ENCODE peak calls at places on chromosomes 13 and 19, in five cellular contexts. S is left colon, W is hypothalamus, T is thoracic aorta, H is T-helper 9 cell. G is an unnamed sample.

GRCh38 chr13:77535448-77535847 is at the start of gene SCEL:
- DNase-seq in T (no peak), S (no peak), W (no peak), H (no peak), G (peak; percentile 27)

GRCh38 chr19:41702208-41702651 is 6.2 kb upstream of the CEACAM5 start:
- DNase-seq in W (no peak), S (no peak), T (no peak), H (no peak), G (no peak)

GRCh38 chr19:677201-677600 is 1.0 kb downstream of the FSTL3 start:
- DNase-seq in W (peak; percentile 60), S (no peak), T (peak; percentile 72), H (no peak), G (no peak)

GRCh38 chr13:90562388-90562787 is 785.1 kb upstream of the MIR17HG start:
- DNase-seq in H (no peak), T (no peak), S (no peak), W (no peak), G (no peak)

GRCh38 chr19:49716154-49716553 is 25.2 kb downstream of the CPT1C start:
- DNase-seq in S (no peak), H (no peak), T (no peak), W (no peak), G (no peak)

GRCh38 chr13:30877335-30877734 is 28.7 kb upstream of the MEDAG start:
- DNase-seq in T (no peak), S (no peak), W (no peak), H (no peak), G (no peak)

GRCh38 chr13:46675016-46675415 is 121.9 kb downstream of the ESD start:
- DNase-seq in T (no peak), H (no peak), S (no peak), W (no peak), G (no peak)

GRCh38 chr19:1041835-1042685 is 2.2 kb downstream of the ABCA7 start:
- DNase-seq in W (no peak), T (no peak), S (peak; percentile 92), H (no peak), G (peak; percentile 84)

GRCh38 chr19:35038623-35039512 is 2.7 kb upstream of the HPN start:
- DNase-seq in W (no peak), H (no peak), S (no peak), T (no peak), G (no peak)

GRCh38 chr13:51370116-51370515 is 30.6 kb downstream of the SERPINE3 start:
- DNase-seq in W (no peak), S (no peak), T (no peak), H (no peak), G (no peak)

GRCh38 chr13:27281420-27281819 is 10.8 kb downstream of the RASL11A start:
- DNase-seq in T (no peak), H (no peak), W (no peak), S (no peak), G (peak; percentile 86)

GRCh38 chr19:50728084-50728737 is 5.0 kb downstream of the CLEC11A start:
- DNase-seq in W (peak; percentile 88), H (no peak), S (peak; percentile 42), T (no peak), G (no peak)

GRCh38 chr19:821976-822773 is 420 bp upstream of the PLPPR3 start:
- DNase-seq in T (no peak), H (no peak), W (no peak), S (no peak), G (no peak)

GRCh38 chr19:50482886-50483285 is 6.2 kb upstream of the GARIN5A start:
- DNase-seq in H (no peak), S (no peak), T (no peak), W (no peak), G (no peak)

GRCh38 chr13:113907637-113908617 is 44.1 kb upstream of the GAS6 start:
- DNase-seq in T (no peak), S (peak; percentile 41), W (no peak), H (no peak), G (peak; percentile 63)

GRCh38 chr13:72726721-72727416 is 560 bp downstream of the MZT1 start:
- DNase-seq in W (peak; percentile 23), T (peak; percentile 4), H (peak; percentile 34), S (peak; percentile 75), G (no peak)